ENCODE peak calls at places on chromosomes 12 and 14, in six cellular contexts. R is endothelial cell of umbilical vein, T is dorsolateral prefrontal cortex, D is HFF-Myc, V is endothelial cell, E is activated B cell treated with CpG ODN at 0.5 μM for 24 hours. I is an unnamed sample.

GRCh38 chr12:86683568-86683991 is 427.4 kb upstream of the MGAT4C start:
- DNase-seq in R (no peak), T (no peak), D (peak; percentile 1), V (no peak), E (no peak), I (no peak)

GRCh38 chr14:53209370-53209769 is 56.2 kb upstream of the DDHD1 start:
- DNase-seq in R (peak; percentile 54), T (no peak), D (no peak), V (no peak), E (no peak), I (no peak)

GRCh38 chr12:58877243-58877743 is 43.0 kb downstream of the LRIG3 start:
- DNase-seq in R (no peak), T (no peak), D (peak; percentile 67), V (no peak), E (no peak), I (peak; percentile 20)

GRCh38 chr12:130484221-130484620 is 146.5 kb downstream of the PIWIL1 start:
- DNase-seq in R (no peak), T (no peak), D (no peak), V (no peak), E (no peak), I (no peak)

GRCh38 chr12:104072099-104072498 is 7.8 kb downstream of the HCFC2 start:
- DNase-seq in R (no peak), T (no peak), D (no peak), V (no peak), E (no peak), I (no peak)

GRCh38 chr12:123059501-123059900 is 79.0 kb downstream of the ARL6IP4 start:
- DNase-seq in R (no peak), T (no peak), D (no peak), V (no peak), E (no peak), I (no peak)

GRCh38 chr12:47735649-47736048 is 10.4 kb upstream of the ENDOU start:
- DNase-seq in R (no peak), T (no peak), D (no peak), V (no peak), E (no peak), I (no peak)

GRCh38 chr12:26524862-26525465 is 308.0 kb downstream of the ITPR2 start:
- DNase-seq in R (peak; percentile 21), T (no peak), D (no peak), V (no peak), E (no peak), I (no peak)

GRCh38 chr12:79420146-79420618 is 270.6 kb downstream of the PAWR start:
- DNase-seq in R (peak; percentile 93), T (no peak), D (peak; percentile 75), V (no peak), E (no peak), I (peak; percentile 89)

GRCh38 chr14:94636744-94637412 is 24.7 kb downstream of the SERPINA3 start:
- DNase-seq in R (no peak), T (no peak), D (no peak), V (no peak), E (no peak), I (no peak)
- TF ChIP-seq CTCF in R (no peak), T (no peak), D (no peak), V (no peak), E (no peak), I (peak; percentile 10)

GRCh38 chr14:61196792-61197191 is 84.3 kb downstream of the TMEM30B start:
- DNase-seq in R (no peak), T (no peak), D (no peak), V (no peak), E (no peak), I (no peak)
- TF ChIP-seq CTCF in R (no peak), T (no peak), D (no peak), V (no peak), E (no peak), I (no peak)

GRCh38 chr12:60693019-60693626 is 1097.3 kb downstream of the SLC16A7 start:
- DNase-seq in R (no peak), T (no peak), D (no peak), V (no peak), E (no peak), I (no peak)

GRCh38 chr12:60684988-60685655 is 1089.3 kb downstream of the SLC16A7 start:
- DNase-seq in R (no peak), T (no peak), D (no peak), V (peak; percentile 5), E (no peak), I (no peak)

GRCh38 chr12:60689137-60689536 is 1093.3 kb downstream of the SLC16A7 start:
- DNase-seq in R (no peak), T (no peak), D (no peak), V (no peak), E (no peak), I (no peak)
- TF ChIP-seq CTCF in R (no peak), T (no peak), D (no peak), V (peak; percentile 14), E (no peak), I (no peak)

DNA sequence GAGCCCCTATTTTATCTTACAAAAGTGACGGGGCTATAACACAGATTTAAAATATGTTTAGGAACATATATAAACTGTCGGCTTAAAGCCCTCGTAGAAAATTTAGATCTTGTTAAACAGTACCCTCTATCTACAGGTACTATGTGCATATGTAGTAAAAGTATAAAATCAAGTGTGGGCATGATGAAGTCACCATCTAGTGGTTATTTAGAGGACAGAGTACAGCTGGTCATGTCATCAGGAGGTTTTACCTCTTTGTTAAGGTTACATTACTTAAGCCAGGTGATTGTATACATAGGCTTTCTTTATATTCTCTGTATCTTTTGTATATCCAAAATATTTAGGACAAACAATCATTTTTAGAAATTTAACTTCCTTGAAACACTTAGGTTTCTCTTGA is 18.2 kb upstream of the TNS2 start:
- DNase-seq in R (no peak), T (no peak), D (no peak), V (no peak), E (no peak), I (no peak)
- TF ChIP-seq CTCF in R (no peak), T (no peak), D (no peak), V (no peak), E (no peak), I (no peak)

GRCh38 chr12:124369055-124369900 is 74.4 kb downstream of the RFLNA start:
- DNase-seq in R (peak; percentile 90), T (peak; percentile 64), D (no peak), V (no peak), E (no peak), I (peak; percentile 85)
- TF ChIP-seq CTCF in R (peak; percentile 31), T (peak; percentile 35), D (peak; percentile 40), V (no peak), E (no peak), I (peak; percentile 50)

GRCh38 chr12:34097213-34097612 is 74.9 kb downstream of the ALG10 start:
- DNase-seq in R (no peak), T (no peak), D (no peak), V (no peak), E (no peak), I (no peak)
- TF ChIP-seq CTCF in R (no peak), T (no peak), D (no peak), V (no peak), E (no peak), I (no peak)